ENCODE peak calls at places on chromosomes 2 and 18, in five cellular contexts. P is hypothalamus, J is Calu3, H is islet precursor cell, I is body of pancreas. S is an unnamed sample.
A peak's percentile ranks its signal among the peaks of the same experiment; 100 is the strongest.

GRCh38 chr18:61322265-61322873 is 10.9 kb upstream of the CDH20 start:
- DNase-seq in P (peak; percentile 66), J (peak; percentile 87), H (peak; percentile 88), I (peak; percentile 28), S (peak; percentile 32)

GRCh38 chr2:54388093-54388492 is 68.0 kb upstream of the SPTBN1 start:
- DNase-seq in P (no peak), J (no peak), H (no peak), I (no peak), S (no peak)

GRCh38 chr2:46538393-46538792 is 59.0 kb downstream of the TMEM247 start:
- DNase-seq in P (no peak), J (no peak), H (no peak), I (peak; percentile 67), S (no peak)

GRCh38 chr2:54657664-54658083 is 65.8 kb upstream of the EML6 start:
- DNase-seq in P (peak; percentile 11), J (peak; percentile 57), H (peak; percentile 78), I (peak; percentile 75), S (peak; percentile 68)

GRCh38 chr2:238240761-238241711 is 1.2 kb upstream of the HES6 start:
- DNase-seq in P (no peak), J (peak; percentile 73), H (peak; percentile 85), I (peak; percentile 92), S (no peak)

GRCh38 chr2:238945433-238946150 is 97.7 kb downstream of the TWIST2 start:
- DNase-seq in P (no peak), J (peak; percentile 53), H (peak; percentile 90), I (no peak), S (peak; percentile 45)

GRCh38 chr18:13388586-13389490 is 170.3 kb downstream of the LDLRAD4 start:
- DNase-seq in P (no peak), J (no peak), H (peak; percentile 49), I (no peak), S (no peak)

GRCh38 chr18:48404707-48405106 is 4.5 kb downstream of the ZBTB7C start:
- DNase-seq in P (no peak), J (no peak), H (no peak), I (no peak), S (no peak)

GRCh38 chr2:96685592-96686459 is 43.3 kb downstream of the FER1L5 start:
- DNase-seq in P (no peak), J (no peak), H (peak; percentile 70), I (no peak), S (no peak)